ENCODE peak calls at places on chromosomes 12 and 14, in four cellular contexts. One of them, this sample, is unnamed.

GRCh38 chr12:49041036-49041880 is 19.3 kb downstream of the KMT2D start:
- DNase-seq in tibial nerve: no peak
- DNase-seq in dorsolateral prefrontal cortex: no peak
- DNase-seq in fibroblast of lung: no peak
- DNase-seq in this sample: no peak

GRCh38 chr14:104091927-104092771 is 6.6 kb downstream of the ASPG start:
- DNase-seq in tibial nerve: no peak
- DNase-seq in dorsolateral prefrontal cortex: no peak
- DNase-seq in fibroblast of lung: no peak
- DNase-seq in this sample: no peak

GRCh38 chr12:45416161-45416560 is 200.3 kb downstream of the ANO6 start:
- DNase-seq in tibial nerve: no peak
- DNase-seq in dorsolateral prefrontal cortex: no peak
- DNase-seq in fibroblast of lung: no peak
- DNase-seq in this sample: no peak

GRCh38 chr14:34537677-34538009 is 1.9 kb downstream of the EAPP start:
- DNase-seq in tibial nerve: no peak
- DNase-seq in dorsolateral prefrontal cortex: no peak
- DNase-seq in fibroblast of lung: no peak
- DNase-seq in this sample: no peak

GRCh38 chr14:61584258-61584657 is 111.1 kb upstream of the HIF1A start:
- DNase-seq in tibial nerve: no peak
- DNase-seq in dorsolateral prefrontal cortex: peak
- DNase-seq in fibroblast of lung: peak
- DNase-seq in this sample: no peak

GRCh38 chr12:11822071-11822818 is 172.8 kb downstream of the ETV6 start:
- DNase-seq in tibial nerve: no peak
- DNase-seq in dorsolateral prefrontal cortex: no peak
- DNase-seq in fibroblast of lung: peak
- DNase-seq in this sample: no peak

GRCh38 chr12:131860472-131861260 is 32.5 kb downstream of the MMP17 start:
- DNase-seq in tibial nerve: peak
- DNase-seq in dorsolateral prefrontal cortex: no peak
- DNase-seq in fibroblast of lung: peak
- DNase-seq in this sample: no peak

GRCh38 chr14:73717998-73718741 is 4.0 kb upstream of the PNMA1 start:
- DNase-seq in tibial nerve: no peak
- DNase-seq in dorsolateral prefrontal cortex: peak
- DNase-seq in fibroblast of lung: peak
- DNase-seq in this sample: no peak

GRCh38 chr14:55404170-55404569 is 7.5 kb downstream of the ATG14 start:
- DNase-seq in tibial nerve: no peak
- DNase-seq in dorsolateral prefrontal cortex: no peak
- DNase-seq in fibroblast of lung: no peak
- DNase-seq in this sample: no peak

GRCh38 chr12:18970603-18971002 is 158.9 kb upstream of the PLEKHA5 start:
- DNase-seq in tibial nerve: no peak
- DNase-seq in dorsolateral prefrontal cortex: no peak
- DNase-seq in fibroblast of lung: peak
- DNase-seq in this sample: no peak

GRCh38 chr12:117114784-117115183 is 15.6 kb upstream of the TESC start:
- DNase-seq in tibial nerve: no peak
- DNase-seq in dorsolateral prefrontal cortex: no peak
- DNase-seq in fibroblast of lung: no peak
- DNase-seq in this sample: no peak

GRCh38 chr12:31118347-31118830 is 44.7 kb downstream of the DDX11 start:
- DNase-seq in tibial nerve: no peak
- DNase-seq in dorsolateral prefrontal cortex: no peak
- DNase-seq in fibroblast of lung: no peak
- DNase-seq in this sample: no peak

GRCh38 chr14:71290960-71291466 is 383.8 kb downstream of the PCNX1 start:
- DNase-seq in tibial nerve: no peak
- DNase-seq in dorsolateral prefrontal cortex: peak
- DNase-seq in fibroblast of lung: peak
- DNase-seq in this sample: no peak

GRCh38 chr14:24790196-24790595 is 156.2 kb upstream of the GZMB start:
- DNase-seq in tibial nerve: no peak
- DNase-seq in dorsolateral prefrontal cortex: no peak
- DNase-seq in fibroblast of lung: no peak
- DNase-seq in this sample: no peak

GRCh38 chr12:105020241-105020962 is 34.3 kb downstream of the NOPCHAP1 start:
- DNase-seq in tibial nerve: no peak
- DNase-seq in dorsolateral prefrontal cortex: no peak
- DNase-seq in fibroblast of lung: no peak
- DNase-seq in this sample: no peak

GRCh38 chr12:107840186-107840585 is 65.7 kb downstream of the ASCL4 start:
- DNase-seq in tibial nerve: no peak
- DNase-seq in dorsolateral prefrontal cortex: no peak
- DNase-seq in fibroblast of lung: no peak
- DNase-seq in this sample: no peak

GRCh38 chr12:109523071-109523470 is 45.6 kb downstream of the UBE3B start:
- DNase-seq in tibial nerve: no peak
- DNase-seq in dorsolateral prefrontal cortex: no peak
- DNase-seq in fibroblast of lung: no peak
- DNase-seq in this sample: peak

GRCh38 chr12:121095544-121096198 is 37.0 kb upstream of the P2RX7 start:
- DNase-seq in tibial nerve: peak
- DNase-seq in dorsolateral prefrontal cortex: peak
- DNase-seq in fibroblast of lung: peak
- DNase-seq in this sample: peak

GRCh38 chr14:61643546-61643945 is 51.8 kb upstream of the HIF1A start:
- DNase-seq in tibial nerve: no peak
- DNase-seq in dorsolateral prefrontal cortex: no peak
- DNase-seq in fibroblast of lung: peak
- DNase-seq in this sample: no peak

GRCh38 chr14:68297011-68297410 is 477.4 kb downstream of the RAD51B start:
- DNase-seq in tibial nerve: no peak
- DNase-seq in dorsolateral prefrontal cortex: no peak
- DNase-seq in fibroblast of lung: no peak
- DNase-seq in this sample: no peak
- H3K27ac ChIP-seq in tibial nerve: no peak
- H3K27ac ChIP-seq in dorsolateral prefrontal cortex: no peak
- H3K27ac ChIP-seq in fibroblast of lung: no peak
- H3K27ac ChIP-seq in this sample: no peak

GRCh38 chr12:68521321-68521839 is 89.3 kb upstream of the RAP1B start:
- DNase-seq in tibial nerve: no peak
- DNase-seq in dorsolateral prefrontal cortex: no peak
- DNase-seq in fibroblast of lung: peak
- DNase-seq in this sample: no peak
- H3K27ac ChIP-seq in tibial nerve: peak
- H3K27ac ChIP-seq in dorsolateral prefrontal cortex: no peak
- H3K27ac ChIP-seq in fibroblast of lung: peak
- H3K27ac ChIP-seq in this sample: no peak

DNA sequence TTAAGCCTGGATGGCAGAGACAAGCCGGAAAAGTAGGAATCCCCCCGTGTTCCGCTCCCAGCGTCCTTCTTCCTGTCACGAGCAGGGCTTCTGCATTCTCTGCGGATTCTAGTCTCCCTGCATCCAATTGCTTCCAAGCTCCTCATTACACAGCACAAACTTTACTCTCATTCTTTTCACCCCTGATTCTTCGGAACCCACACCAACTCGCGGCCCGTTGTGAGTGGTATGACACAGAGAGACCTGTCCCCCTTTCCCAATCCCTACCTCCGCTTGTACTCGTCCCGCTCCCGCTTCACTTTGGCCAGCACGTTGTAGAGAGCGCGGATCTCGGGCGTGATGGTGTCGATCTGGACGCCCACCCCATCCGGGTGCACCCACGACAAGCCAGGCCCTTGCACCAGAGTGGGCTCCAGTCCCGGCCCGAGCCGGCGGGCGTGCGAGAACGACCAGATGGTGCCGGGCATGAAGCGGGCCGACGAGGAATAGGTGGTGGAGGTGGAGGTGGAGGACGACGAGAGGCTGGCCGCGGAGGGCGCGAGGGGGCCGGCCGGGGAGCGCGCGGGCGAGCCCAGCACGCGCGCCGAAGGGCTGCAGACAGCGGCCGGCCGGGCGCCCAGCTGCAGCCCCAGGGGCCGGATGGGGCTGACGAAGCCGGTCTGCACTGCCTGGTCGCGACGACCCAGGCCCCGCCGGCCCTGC is 701 bp downstream of the IFFO1 start:
- DNase-seq in tibial nerve: no peak
- DNase-seq in dorsolateral prefrontal cortex: no peak
- DNase-seq in fibroblast of lung: peak
- DNase-seq in this sample: no peak
- H3K27ac ChIP-seq in tibial nerve: peak
- H3K27ac ChIP-seq in dorsolateral prefrontal cortex: peak
- H3K27ac ChIP-seq in fibroblast of lung: peak
- H3K27ac ChIP-seq in this sample: peak

GRCh38 chr14:53950031-53950793 is 6.4 kb downstream of the BMP4 start:
- DNase-seq in tibial nerve: no peak
- DNase-seq in dorsolateral prefrontal cortex: no peak
- DNase-seq in fibroblast of lung: no peak
- DNase-seq in this sample: no peak
- H3K27ac ChIP-seq in tibial nerve: no peak
- H3K27ac ChIP-seq in dorsolateral prefrontal cortex: no peak
- H3K27ac ChIP-seq in fibroblast of lung: no peak
- H3K27ac ChIP-seq in this sample: no peak

DNA sequence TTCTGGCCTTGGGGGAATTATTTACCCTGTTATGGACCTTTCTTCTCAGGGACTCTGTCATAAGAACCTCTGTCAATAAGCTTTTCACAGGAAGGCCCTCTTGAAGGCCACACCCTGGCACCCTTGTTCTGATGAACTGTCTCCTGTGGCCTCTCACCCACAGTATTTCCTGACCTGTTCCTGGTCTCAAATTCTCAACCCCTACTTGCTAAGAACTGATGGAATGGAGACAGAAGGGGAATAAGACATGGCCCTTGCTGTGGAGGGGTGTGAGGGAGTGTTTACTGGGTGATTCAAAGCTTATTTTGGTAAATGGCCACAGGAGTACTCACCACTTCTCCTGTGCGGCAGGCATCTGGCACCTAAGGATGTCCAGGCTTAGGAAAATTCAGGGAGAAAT is 1082.9 kb downstream of the BCL11B start:
- DNase-seq in tibial nerve: no peak
- DNase-seq in dorsolateral prefrontal cortex: no peak
- DNase-seq in fibroblast of lung: no peak
- DNase-seq in this sample: no peak
- H3K27ac ChIP-seq in tibial nerve: no peak
- H3K27ac ChIP-seq in dorsolateral prefrontal cortex: no peak
- H3K27ac ChIP-seq in fibroblast of lung: no peak
- H3K27ac ChIP-seq in this sample: no peak

GRCh38 chr12:54935235-54935951 is 49.2 kb downstream of the TESPA1 start:
- DNase-seq in tibial nerve: no peak
- DNase-seq in dorsolateral prefrontal cortex: no peak
- DNase-seq in fibroblast of lung: peak
- DNase-seq in this sample: no peak
- H3K27ac ChIP-seq in tibial nerve: peak
- H3K27ac ChIP-seq in dorsolateral prefrontal cortex: peak
- H3K27ac ChIP-seq in fibroblast of lung: no peak
- H3K27ac ChIP-seq in this sample: no peak

DNA sequence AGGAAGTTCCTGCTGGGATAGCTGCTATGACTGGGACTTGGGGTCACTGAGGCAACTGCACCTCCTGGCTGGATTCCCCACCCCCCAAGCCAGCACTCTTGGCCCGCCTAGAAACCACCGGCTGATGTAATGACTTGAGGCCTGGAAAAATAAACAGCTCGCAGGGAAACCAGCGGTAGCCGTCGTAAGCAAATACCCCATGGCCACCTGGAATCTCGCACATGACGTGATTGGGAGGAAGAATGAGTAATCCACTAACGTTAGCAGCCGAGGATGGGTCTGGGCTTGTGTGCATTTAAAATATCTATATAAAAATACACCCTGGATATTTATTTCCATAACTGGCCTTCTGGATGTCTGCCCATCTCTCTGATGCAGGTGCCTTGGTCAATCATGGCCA is 120.0 kb downstream of the SMOC1 start:
- DNase-seq in tibial nerve: no peak
- DNase-seq in dorsolateral prefrontal cortex: no peak
- DNase-seq in fibroblast of lung: peak
- DNase-seq in this sample: no peak
- H3K27ac ChIP-seq in tibial nerve: no peak
- H3K27ac ChIP-seq in dorsolateral prefrontal cortex: no peak
- H3K27ac ChIP-seq in fibroblast of lung: no peak
- H3K27ac ChIP-seq in this sample: no peak

GRCh38 chr14:68397371-68397779 is 395.5 kb downstream of the ZFP36L1 start:
- DNase-seq in tibial nerve: no peak
- DNase-seq in dorsolateral prefrontal cortex: peak
- DNase-seq in fibroblast of lung: no peak
- DNase-seq in this sample: no peak
- H3K27ac ChIP-seq in tibial nerve: peak
- H3K27ac ChIP-seq in dorsolateral prefrontal cortex: peak
- H3K27ac ChIP-seq in fibroblast of lung: no peak
- H3K27ac ChIP-seq in this sample: no peak